ENCODE peak calls at places on chromosomes 11 and 22, in six cellular contexts. One of them, this sample, is unnamed.

GRCh38 chr11:67496113-67496512 is 9.1 kb downstream of the PITPNM1 start:
- DNase-seq in A549: no peak
- DNase-seq in endothelial cell of umbilical vein: no peak
- DNase-seq in GM12878: no peak
- DNase-seq in HepG2: no peak
- DNase-seq in K562: no peak
- DNase-seq in this sample: no peak

GRCh38 chr11:77081381-77081851 is 14.6 kb downstream of the CAPN5 start:
- DNase-seq in A549: no peak
- DNase-seq in endothelial cell of umbilical vein: no peak
- DNase-seq in GM12878: no peak
- DNase-seq in HepG2: no peak
- DNase-seq in K562: no peak
- DNase-seq in this sample: no peak

GRCh38 chr11:17267576-17267975 is 9.0 kb upstream of the NUCB2 start:
- DNase-seq in A549: peak; percentile 87
- DNase-seq in endothelial cell of umbilical vein: peak; percentile 40
- DNase-seq in GM12878: no peak
- DNase-seq in HepG2: no peak
- DNase-seq in K562: no peak
- DNase-seq in this sample: peak; percentile 73

GRCh38 chr11:60925685-60926267 is 1.5 kb downstream of the TMEM132A start:
- DNase-seq in A549: peak; percentile 52
- DNase-seq in endothelial cell of umbilical vein: no peak
- DNase-seq in GM12878: no peak
- DNase-seq in HepG2: no peak
- DNase-seq in K562: no peak
- DNase-seq in this sample: no peak

GRCh38 chr11:111730031-111730430 is 36.2 kb downstream of the PPP2R1B start:
- DNase-seq in A549: no peak
- DNase-seq in endothelial cell of umbilical vein: peak; percentile 59
- DNase-seq in GM12878: no peak
- DNase-seq in HepG2: no peak
- DNase-seq in K562: no peak
- DNase-seq in this sample: no peak

GRCh38 chr11:110715541-110715940 is 3.3 kb upstream of the ARHGAP20 start:
- DNase-seq in A549: no peak
- DNase-seq in endothelial cell of umbilical vein: no peak
- DNase-seq in GM12878: no peak
- DNase-seq in HepG2: no peak
- DNase-seq in K562: no peak
- DNase-seq in this sample: no peak

GRCh38 chr11:69531717-69532088 is 50.2 kb downstream of the LINC01488 start:
- DNase-seq in A549: no peak
- DNase-seq in endothelial cell of umbilical vein: no peak
- DNase-seq in GM12878: no peak
- DNase-seq in HepG2: no peak
- DNase-seq in K562: no peak
- DNase-seq in this sample: no peak

GRCh38 chr11:63888170-63889086 is 28.5 kb downstream of the RCOR2 start:
- DNase-seq in A549: peak; percentile 32
- DNase-seq in endothelial cell of umbilical vein: peak; percentile 20
- DNase-seq in GM12878: no peak
- DNase-seq in HepG2: peak; percentile 81
- DNase-seq in K562: peak; percentile 91
- DNase-seq in this sample: peak; percentile 89

GRCh38 chr11:69518081-69518950 is 36.9 kb downstream of the LINC01488 start:
- DNase-seq in A549: no peak
- DNase-seq in endothelial cell of umbilical vein: no peak
- DNase-seq in GM12878: no peak
- DNase-seq in HepG2: no peak
- DNase-seq in K562: no peak
- DNase-seq in this sample: no peak

GRCh38 chr11:37264783-37265182 is 666.7 kb upstream of the RAG2 start:
- DNase-seq in A549: no peak
- DNase-seq in endothelial cell of umbilical vein: no peak
- DNase-seq in GM12878: no peak
- DNase-seq in HepG2: no peak
- DNase-seq in K562: no peak
- DNase-seq in this sample: peak; percentile 13

GRCh38 chr22:46087816-46088277 is 62.5 kb upstream of the PPARA start:
- DNase-seq in A549: peak; percentile 67
- DNase-seq in endothelial cell of umbilical vein: peak; percentile 85
- DNase-seq in GM12878: no peak
- DNase-seq in HepG2: no peak
- DNase-seq in K562: peak; percentile 74
- DNase-seq in this sample: no peak

GRCh38 chr11:73376803-73377629 is 817 bp downstream of the RELT start:
- DNase-seq in A549: peak; percentile 83
- DNase-seq in endothelial cell of umbilical vein: peak; percentile 59
- DNase-seq in GM12878: no peak
- DNase-seq in HepG2: peak; percentile 54
- DNase-seq in K562: peak; percentile 74
- DNase-seq in this sample: peak; percentile 92

GRCh38 chr22:41874090-41874489 is 40.8 kb downstream of the SHISA8 start:
- DNase-seq in A549: no peak
- DNase-seq in endothelial cell of umbilical vein: no peak
- DNase-seq in GM12878: no peak
- DNase-seq in HepG2: no peak
- DNase-seq in K562: no peak
- DNase-seq in this sample: no peak

GRCh38 chr11:69495441-69496201 is 14.2 kb downstream of the LINC01488 start:
- DNase-seq in A549: no peak
- DNase-seq in endothelial cell of umbilical vein: no peak
- DNase-seq in GM12878: no peak
- DNase-seq in HepG2: no peak
- DNase-seq in K562: no peak
- DNase-seq in this sample: no peak

GRCh38 chr11:61685611-61685955 is 5.4 kb downstream of the DAGLA start:
- DNase-seq in A549: no peak
- DNase-seq in endothelial cell of umbilical vein: no peak
- DNase-seq in GM12878: no peak
- DNase-seq in HepG2: no peak
- DNase-seq in K562: no peak
- DNase-seq in this sample: no peak

GRCh38 chr11:115745041-115745440 is 240.8 kb upstream of the CADM1 start:
- DNase-seq in A549: no peak
- DNase-seq in endothelial cell of umbilical vein: no peak
- DNase-seq in GM12878: no peak
- DNase-seq in HepG2: no peak
- DNase-seq in K562: no peak
- DNase-seq in this sample: no peak

GRCh38 chr11:12998336-12998735 is 10.8 kb upstream of the RASSF10 start:
- DNase-seq in A549: no peak
- DNase-seq in endothelial cell of umbilical vein: no peak
- DNase-seq in GM12878: no peak
- DNase-seq in HepG2: no peak
- DNase-seq in K562: no peak
- DNase-seq in this sample: no peak

GRCh38 chr11:45709264-45709663 is 43.8 kb upstream of the CHST1 start:
- DNase-seq in A549: no peak
- DNase-seq in endothelial cell of umbilical vein: no peak
- DNase-seq in GM12878: no peak
- DNase-seq in HepG2: no peak
- DNase-seq in K562: no peak
- DNase-seq in this sample: no peak

GRCh38 chr11:45704635-45705034 is 39.2 kb upstream of the CHST1 start:
- DNase-seq in A549: no peak
- DNase-seq in endothelial cell of umbilical vein: no peak
- DNase-seq in GM12878: no peak
- DNase-seq in HepG2: no peak
- DNase-seq in K562: no peak
- DNase-seq in this sample: no peak

GRCh38 chr11:45698777-45699497 is 33.5 kb upstream of the CHST1 start:
- DNase-seq in A549: no peak
- DNase-seq in endothelial cell of umbilical vein: no peak
- DNase-seq in GM12878: no peak
- DNase-seq in HepG2: no peak
- DNase-seq in K562: no peak
- DNase-seq in this sample: no peak

GRCh38 chr11:45702511-45702910 is 37.1 kb upstream of the CHST1 start:
- DNase-seq in A549: no peak
- DNase-seq in endothelial cell of umbilical vein: no peak
- DNase-seq in GM12878: no peak
- DNase-seq in HepG2: no peak
- DNase-seq in K562: no peak
- DNase-seq in this sample: no peak

GRCh38 chr11:45704133-45704532 is 38.7 kb upstream of the CHST1 start:
- DNase-seq in A549: no peak
- DNase-seq in endothelial cell of umbilical vein: no peak
- DNase-seq in GM12878: no peak
- DNase-seq in HepG2: no peak
- DNase-seq in K562: no peak
- DNase-seq in this sample: no peak
- TF ChIP-seq MYC in A549: no peak
- TF ChIP-seq MYC in endothelial cell of umbilical vein: no peak
- TF ChIP-seq MYC in GM12878: no peak
- TF ChIP-seq MYC in HepG2: no peak
- TF ChIP-seq MYC in K562: no peak
- TF ChIP-seq MYC in this sample: no peak

GRCh38 chr11:129750343-129751292 is 65.0 kb upstream of the TMEM45B start:
- DNase-seq in A549: peak; percentile 79
- DNase-seq in endothelial cell of umbilical vein: peak; percentile 72
- DNase-seq in GM12878: no peak
- DNase-seq in HepG2: peak; percentile 56
- DNase-seq in K562: peak; percentile 77
- DNase-seq in this sample: peak; percentile 82
- H3K4me3 ChIP-seq in A549: peak overlapping the region; percentile 27
- H3K4me3 ChIP-seq in endothelial cell of umbilical vein: no peak overlapping the region
- H3K4me3 ChIP-seq in GM12878: no peak overlapping the region
- H3K4me3 ChIP-seq in HepG2: peak overlapping the region; percentile 34
- H3K4me3 ChIP-seq in K562: no peak overlapping the region
- H3K4me3 ChIP-seq in this sample: no peak overlapping the region

DNA sequence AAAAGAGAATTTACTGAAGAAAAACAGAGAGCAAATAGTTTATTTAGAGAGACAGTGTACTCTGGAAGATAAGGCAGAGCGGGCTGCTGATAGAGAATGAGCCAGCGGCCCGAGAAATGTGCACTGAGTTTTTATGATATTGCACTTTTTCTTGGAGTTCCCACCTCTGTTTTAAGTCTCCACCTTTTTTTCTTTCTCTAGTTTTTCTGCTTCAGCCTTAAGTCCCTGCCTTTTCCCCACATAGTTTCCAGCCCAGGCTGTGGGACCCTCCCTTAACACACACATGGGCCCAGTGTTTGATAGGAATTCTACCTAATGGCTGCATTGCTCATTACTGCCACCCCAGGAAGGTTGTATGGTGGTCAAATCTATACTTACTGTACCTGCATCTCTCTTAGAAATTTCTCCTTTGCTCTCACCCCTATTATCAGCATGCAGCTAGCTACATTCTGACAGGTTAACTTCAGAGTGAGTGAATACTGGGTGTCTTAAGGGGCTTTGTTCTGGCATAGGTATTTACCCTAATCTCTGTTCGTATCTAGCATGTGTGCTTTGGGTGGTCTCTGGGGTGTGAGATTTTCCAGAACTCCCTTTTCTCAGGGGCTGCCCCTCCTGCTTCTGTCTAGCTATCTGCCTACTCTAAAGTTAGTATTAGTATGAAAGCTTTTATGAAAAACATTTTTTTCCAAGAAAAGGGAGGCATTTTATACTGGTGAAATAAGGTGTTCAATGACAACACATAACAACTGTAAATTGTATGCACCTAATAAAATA is 127.3 kb upstream of the TOP3B start:
- DNase-seq in A549: no peak
- DNase-seq in endothelial cell of umbilical vein: no peak
- DNase-seq in GM12878: no peak
- DNase-seq in HepG2: no peak
- DNase-seq in K562: peak; percentile 76
- DNase-seq in this sample: no peak
- TF ChIP-seq CTCF in A549: peak; percentile 10
- TF ChIP-seq CTCF in endothelial cell of umbilical vein: no peak
- TF ChIP-seq CTCF in GM12878: peak; percentile 30
- TF ChIP-seq CTCF in HepG2: peak; percentile 51
- TF ChIP-seq CTCF in K562: no peak
- TF ChIP-seq CTCF in this sample: peak; percentile 22

GRCh38 chr22:37563153-37564081 is 3.1 kb downstream of the CDC42EP1 start:
- DNase-seq in A549: peak; percentile 83
- DNase-seq in endothelial cell of umbilical vein: peak; percentile 93
- DNase-seq in GM12878: no peak
- DNase-seq in HepG2: peak; percentile 97
- DNase-seq in K562: peak; percentile 29
- DNase-seq in this sample: no peak
- TF ChIP-seq MYC in A549: no peak
- TF ChIP-seq MYC in endothelial cell of umbilical vein: no peak
- TF ChIP-seq MYC in GM12878: no peak
- TF ChIP-seq MYC in HepG2: peak; percentile 74
- TF ChIP-seq MYC in K562: no peak
- TF ChIP-seq MYC in this sample: no peak

DNA sequence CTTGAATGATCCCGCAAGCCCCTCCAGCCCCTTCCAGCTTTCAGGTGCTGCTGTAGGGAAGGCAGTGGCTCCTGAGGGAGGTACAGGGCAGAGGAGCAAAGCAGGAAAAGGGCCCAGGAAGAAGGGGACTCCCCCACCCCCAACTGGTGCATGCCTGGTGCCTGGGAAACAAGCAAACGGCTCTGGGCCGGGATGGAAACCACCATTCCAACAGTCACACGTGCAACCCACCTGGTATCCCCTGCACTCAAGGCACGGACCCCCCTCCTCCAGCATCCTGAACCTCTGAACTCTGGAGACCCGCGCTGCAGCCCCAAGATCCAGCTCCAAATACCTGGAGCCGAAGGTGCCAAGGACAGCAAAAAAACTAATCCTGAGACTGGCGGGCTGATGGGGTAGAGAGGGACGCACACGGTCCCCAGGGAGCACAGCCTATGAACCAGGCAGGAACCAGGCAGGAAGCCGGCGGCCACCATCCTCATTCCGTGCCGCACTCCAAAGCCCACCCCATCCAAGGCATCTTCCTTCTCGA is 537 bp downstream of the SCN4B start:
- DNase-seq in A549: no peak
- DNase-seq in endothelial cell of umbilical vein: no peak
- DNase-seq in GM12878: no peak
- DNase-seq in HepG2: no peak
- DNase-seq in K562: no peak
- DNase-seq in this sample: no peak
- H3K4me3 ChIP-seq in A549: no peak overlapping the region
- H3K4me3 ChIP-seq in endothelial cell of umbilical vein: no peak overlapping the region
- H3K4me3 ChIP-seq in GM12878: no peak overlapping the region
- H3K4me3 ChIP-seq in HepG2: no peak overlapping the region
- H3K4me3 ChIP-seq in K562: no peak overlapping the region
- H3K4me3 ChIP-seq in this sample: no peak overlapping the region

GRCh38 chr11:102832612-102833011 is 10.8 kb downstream of the MMP3 start:
- DNase-seq in A549: no peak
- DNase-seq in endothelial cell of umbilical vein: no peak
- DNase-seq in GM12878: no peak
- DNase-seq in HepG2: no peak
- DNase-seq in K562: no peak
- DNase-seq in this sample: no peak

GRCh38 chr11:102830328-102830727 is 13.1 kb downstream of the MMP3 start:
- DNase-seq in A549: no peak
- DNase-seq in endothelial cell of umbilical vein: no peak
- DNase-seq in GM12878: no peak
- DNase-seq in HepG2: no peak
- DNase-seq in K562: no peak
- DNase-seq in this sample: no peak

GRCh38 chr11:102833731-102834130 is 9.7 kb downstream of the MMP3 start:
- DNase-seq in A549: no peak
- DNase-seq in endothelial cell of umbilical vein: no peak
- DNase-seq in GM12878: no peak
- DNase-seq in HepG2: no peak
- DNase-seq in K562: no peak
- DNase-seq in this sample: no peak

GRCh38 chr11:102831128-102831708 is 12.2 kb downstream of the MMP3 start:
- DNase-seq in A549: peak; percentile 16
- DNase-seq in endothelial cell of umbilical vein: peak; percentile 63
- DNase-seq in GM12878: no peak
- DNase-seq in HepG2: peak; percentile 4
- DNase-seq in K562: no peak
- DNase-seq in this sample: no peak

GRCh38 chr11:102831709-102832492 is 11.5 kb downstream of the MMP3 start:
- DNase-seq in A549: no peak
- DNase-seq in endothelial cell of umbilical vein: no peak
- DNase-seq in GM12878: no peak
- DNase-seq in HepG2: peak; percentile 5
- DNase-seq in K562: no peak
- DNase-seq in this sample: no peak
- TF ChIP-seq CTCF in A549: no peak
- TF ChIP-seq CTCF in endothelial cell of umbilical vein: no peak
- TF ChIP-seq CTCF in GM12878: no peak
- TF ChIP-seq CTCF in HepG2: no peak
- TF ChIP-seq CTCF in K562: no peak
- TF ChIP-seq CTCF in this sample: no peak